ENCODE peak calls at places on chromosome 13, in eight cellular contexts. One of them, this sample, is unnamed.

GRCh38 chr13:39970177-39970846 is 314.9 kb downstream of the COG6 start:
- DNase-seq in cardiac muscle cell: no peak
- DNase-seq in WERI-Rb-1: no peak
- DNase-seq in uterus: no peak
- DNase-seq in tibial nerve: no peak
- DNase-seq in stomach: no peak
- DNase-seq in ovary: no peak
- DNase-seq in Peyer's patch: no peak
- DNase-seq in this sample: no peak

GRCh38 chr13:102901615-102902305 is 55.9 kb downstream of the ERCC5 start:
- DNase-seq in tibial nerve: no peak
- DNase-seq in stomach: no peak
- DNase-seq in WERI-Rb-1: no peak
- DNase-seq in uterus: no peak
- DNase-seq in cardiac muscle cell: no peak
- DNase-seq in ovary: no peak
- DNase-seq in Peyer's patch: no peak
- DNase-seq in this sample: no peak

GRCh38 chr13:79128158-79128557 is 277.9 kb downstream of the RBM26 start:
- DNase-seq in cardiac muscle cell: no peak
- DNase-seq in tibial nerve: no peak
- DNase-seq in ovary: no peak
- DNase-seq in stomach: no peak
- DNase-seq in Peyer's patch: no peak
- DNase-seq in WERI-Rb-1: no peak
- DNase-seq in uterus: no peak
- DNase-seq in this sample: peak

GRCh38 chr13:91740811-91741210 is 342.4 kb downstream of the GPC5 start:
- DNase-seq in cardiac muscle cell: no peak
- DNase-seq in stomach: no peak
- DNase-seq in tibial nerve: no peak
- DNase-seq in ovary: no peak
- DNase-seq in Peyer's patch: no peak
- DNase-seq in WERI-Rb-1: no peak
- DNase-seq in uterus: no peak
- DNase-seq in this sample: no peak

GRCh38 chr13:89966524-89966923 is 1381.0 kb upstream of the MIR17HG start:
- DNase-seq in ovary: no peak
- DNase-seq in uterus: no peak
- DNase-seq in tibial nerve: no peak
- DNase-seq in WERI-Rb-1: no peak
- DNase-seq in stomach: no peak
- DNase-seq in cardiac muscle cell: no peak
- DNase-seq in Peyer's patch: no peak
- DNase-seq in this sample: no peak

GRCh38 chr13:100330662-100331061 is 241.8 kb downstream of the PCCA start:
- DNase-seq in uterus: no peak
- DNase-seq in tibial nerve: no peak
- DNase-seq in WERI-Rb-1: no peak
- DNase-seq in ovary: no peak
- DNase-seq in cardiac muscle cell: no peak
- DNase-seq in stomach: no peak
- DNase-seq in Peyer's patch: no peak
- DNase-seq in this sample: peak

GRCh38 chr13:75468098-75468497 is 13.9 kb downstream of the TBC1D4 start:
- DNase-seq in ovary: no peak
- DNase-seq in uterus: no peak
- DNase-seq in Peyer's patch: no peak
- DNase-seq in cardiac muscle cell: no peak
- DNase-seq in WERI-Rb-1: no peak
- DNase-seq in stomach: no peak
- DNase-seq in tibial nerve: no peak
- DNase-seq in this sample: peak

GRCh38 chr13:110914293-110915056 is 394 bp downstream of the ANKRD10 start:
- DNase-seq in uterus: peak
- DNase-seq in Peyer's patch: peak
- DNase-seq in cardiac muscle cell: peak
- DNase-seq in tibial nerve: peak
- DNase-seq in ovary: peak
- DNase-seq in stomach: peak
- DNase-seq in WERI-Rb-1: peak
- DNase-seq in this sample: peak

GRCh38 chr13:50543767-50544166 is 299.7 kb downstream of the DLEU7 start:
- DNase-seq in tibial nerve: no peak
- DNase-seq in ovary: no peak
- DNase-seq in uterus: no peak
- DNase-seq in cardiac muscle cell: no peak
- DNase-seq in stomach: no peak
- DNase-seq in WERI-Rb-1: no peak
- DNase-seq in Peyer's patch: no peak
- DNase-seq in this sample: peak

GRCh38 chr13:40053401-40053800 is 397.9 kb downstream of the COG6 start:
- DNase-seq in ovary: no peak
- DNase-seq in tibial nerve: no peak
- DNase-seq in cardiac muscle cell: no peak
- DNase-seq in WERI-Rb-1: no peak
- DNase-seq in Peyer's patch: no peak
- DNase-seq in stomach: no peak
- DNase-seq in uterus: no peak
- DNase-seq in this sample: no peak

GRCh38 chr13:28685892-28686291 is 27.0 kb downstream of the POMP start:
- DNase-seq in tibial nerve: no peak
- DNase-seq in stomach: no peak
- DNase-seq in Peyer's patch: no peak
- DNase-seq in ovary: no peak
- DNase-seq in cardiac muscle cell: no peak
- DNase-seq in WERI-Rb-1: no peak
- DNase-seq in uterus: no peak
- DNase-seq in this sample: no peak

GRCh38 chr13:39485314-39485700 is 117.7 kb downstream of the LHFPL6 start:
- DNase-seq in uterus: no peak
- DNase-seq in stomach: no peak
- DNase-seq in cardiac muscle cell: no peak
- DNase-seq in tibial nerve: no peak
- DNase-seq in WERI-Rb-1: no peak
- DNase-seq in Peyer's patch: no peak
- DNase-seq in ovary: no peak
- DNase-seq in this sample: peak

GRCh38 chr13:104594801-104595200 is 1528.6 kb upstream of the SLC10A2 start:
- DNase-seq in Peyer's patch: no peak
- DNase-seq in stomach: no peak
- DNase-seq in uterus: no peak
- DNase-seq in ovary: no peak
- DNase-seq in tibial nerve: no peak
- DNase-seq in WERI-Rb-1: no peak
- DNase-seq in cardiac muscle cell: no peak
- DNase-seq in this sample: no peak

GRCh38 chr13:19713186-19713965 is 69.4 kb downstream of the PSPC1 start:
- DNase-seq in Peyer's patch: no peak
- DNase-seq in ovary: no peak
- DNase-seq in cardiac muscle cell: peak
- DNase-seq in tibial nerve: no peak
- DNase-seq in WERI-Rb-1: no peak
- DNase-seq in stomach: no peak
- DNase-seq in uterus: no peak
- DNase-seq in this sample: peak

GRCh38 chr13:96835591-96835990 is 158.7 kb downstream of the OXGR1 start:
- DNase-seq in tibial nerve: no peak
- DNase-seq in ovary: no peak
- DNase-seq in WERI-Rb-1: no peak
- DNase-seq in uterus: no peak
- DNase-seq in stomach: no peak
- DNase-seq in Peyer's patch: no peak
- DNase-seq in cardiac muscle cell: no peak
- DNase-seq in this sample: no peak

DNA sequence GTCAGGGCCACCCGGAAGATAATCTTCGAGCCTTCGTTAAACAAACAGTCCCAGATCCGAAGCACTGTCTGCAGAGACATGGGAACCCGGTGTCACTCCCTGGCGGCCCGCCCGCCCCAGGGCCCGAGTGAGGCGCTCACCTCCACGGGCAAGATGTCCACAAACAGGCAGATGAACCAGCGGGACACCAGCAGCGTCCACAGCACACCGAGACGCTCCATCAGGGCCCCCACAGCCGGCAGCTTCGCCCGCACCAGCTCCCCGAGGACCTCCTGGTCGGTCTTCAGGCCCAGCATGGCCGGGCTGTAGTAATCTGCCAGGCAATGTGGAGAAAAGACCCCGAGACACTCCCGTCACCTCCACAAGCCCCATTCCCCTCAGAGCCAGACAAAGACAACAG is 28.7 kb downstream of the LAMP1 start:
- DNase-seq in tibial nerve: no peak
- DNase-seq in Peyer's patch: no peak
- DNase-seq in ovary: no peak
- DNase-seq in stomach: no peak
- DNase-seq in cardiac muscle cell: no peak
- DNase-seq in uterus: no peak
- DNase-seq in WERI-Rb-1: no peak
- DNase-seq in this sample: no peak
- H3K4me3 ChIP-seq in tibial nerve: no peak
- H3K4me3 ChIP-seq in Peyer's patch: no peak
- H3K4me3 ChIP-seq in ovary: no peak
- H3K4me3 ChIP-seq in stomach: no peak
- H3K4me3 ChIP-seq in cardiac muscle cell: no peak
- H3K4me3 ChIP-seq in uterus: no peak
- H3K4me3 ChIP-seq in WERI-Rb-1: no peak
- H3K4me3 ChIP-seq in this sample: no peak

DNA sequence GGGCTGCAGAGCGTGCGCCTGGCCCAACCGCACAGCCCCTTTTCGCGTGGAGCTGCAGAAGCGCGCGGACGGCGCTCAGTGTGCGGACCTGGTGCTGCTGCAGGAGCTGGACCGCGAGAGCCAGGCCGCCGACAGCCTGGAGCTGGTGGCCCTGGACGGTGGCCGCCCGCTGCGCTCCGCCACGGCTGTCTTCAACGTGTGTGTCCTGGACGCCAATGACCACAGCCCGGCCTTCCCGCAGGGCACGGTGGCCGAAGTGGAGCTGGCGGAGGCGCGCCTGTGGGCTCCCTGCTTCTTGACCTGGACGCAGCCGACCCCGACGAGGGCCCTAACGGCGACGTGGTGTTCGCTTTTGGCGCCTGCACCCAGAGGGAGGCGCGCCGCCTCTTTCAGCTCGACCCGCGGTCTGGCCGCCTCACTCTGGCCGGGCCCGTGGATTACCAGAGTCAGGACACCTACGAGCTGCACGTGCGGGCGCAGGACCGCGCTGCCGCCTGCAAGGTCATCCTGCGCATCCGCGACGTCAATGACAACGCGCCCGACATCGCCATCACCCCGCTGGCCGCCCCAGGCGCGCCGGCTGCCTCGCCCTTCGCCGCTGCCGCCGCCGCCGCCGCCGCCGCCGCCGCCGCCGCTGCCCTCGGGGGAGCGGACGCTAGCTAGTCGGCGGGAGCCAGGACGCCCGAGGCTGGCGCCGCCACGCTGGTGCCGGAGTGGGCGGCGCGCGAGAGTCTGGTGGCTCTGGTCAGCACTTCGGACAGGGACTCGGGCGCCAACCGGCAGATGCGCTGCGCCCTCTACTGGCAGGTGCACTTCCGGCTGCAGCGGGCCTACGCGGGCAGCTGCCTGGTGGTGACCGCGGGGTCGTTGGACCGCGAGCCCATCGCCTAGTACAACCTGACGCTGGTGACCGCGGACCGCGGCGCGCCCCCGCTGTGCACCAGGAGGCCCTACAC is 172.2 kb downstream of the OLFM4 start:
- DNase-seq in WERI-Rb-1: no peak
- DNase-seq in Peyer's patch: peak
- DNase-seq in tibial nerve: no peak
- DNase-seq in stomach: peak
- DNase-seq in uterus: no peak
- DNase-seq in cardiac muscle cell: peak
- DNase-seq in ovary: no peak
- DNase-seq in this sample: peak
- TF ChIP-seq CTCF in WERI-Rb-1: peak
- TF ChIP-seq CTCF in Peyer's patch: peak
- TF ChIP-seq CTCF in tibial nerve: peak
- TF ChIP-seq CTCF in stomach: no peak
- TF ChIP-seq CTCF in uterus: peak
- TF ChIP-seq CTCF in cardiac muscle cell: peak
- TF ChIP-seq CTCF in ovary: no peak
- TF ChIP-seq CTCF in this sample: peak

GRCh38 chr13:41460930-41461329 is 3.6 kb downstream of the RGCC start:
- DNase-seq in stomach: no peak
- DNase-seq in uterus: no peak
- DNase-seq in tibial nerve: no peak
- DNase-seq in ovary: no peak
- DNase-seq in Peyer's patch: no peak
- DNase-seq in WERI-Rb-1: no peak
- DNase-seq in cardiac muscle cell: no peak
- DNase-seq in this sample: no peak
- H3K4me3 ChIP-seq in stomach: peak
- H3K4me3 ChIP-seq in uterus: no peak
- H3K4me3 ChIP-seq in tibial nerve: peak
- H3K4me3 ChIP-seq in ovary: no peak
- H3K4me3 ChIP-seq in Peyer's patch: no peak
- H3K4me3 ChIP-seq in WERI-Rb-1: no peak
- H3K4me3 ChIP-seq in cardiac muscle cell: no peak
- H3K4me3 ChIP-seq in this sample: no peak

DNA sequence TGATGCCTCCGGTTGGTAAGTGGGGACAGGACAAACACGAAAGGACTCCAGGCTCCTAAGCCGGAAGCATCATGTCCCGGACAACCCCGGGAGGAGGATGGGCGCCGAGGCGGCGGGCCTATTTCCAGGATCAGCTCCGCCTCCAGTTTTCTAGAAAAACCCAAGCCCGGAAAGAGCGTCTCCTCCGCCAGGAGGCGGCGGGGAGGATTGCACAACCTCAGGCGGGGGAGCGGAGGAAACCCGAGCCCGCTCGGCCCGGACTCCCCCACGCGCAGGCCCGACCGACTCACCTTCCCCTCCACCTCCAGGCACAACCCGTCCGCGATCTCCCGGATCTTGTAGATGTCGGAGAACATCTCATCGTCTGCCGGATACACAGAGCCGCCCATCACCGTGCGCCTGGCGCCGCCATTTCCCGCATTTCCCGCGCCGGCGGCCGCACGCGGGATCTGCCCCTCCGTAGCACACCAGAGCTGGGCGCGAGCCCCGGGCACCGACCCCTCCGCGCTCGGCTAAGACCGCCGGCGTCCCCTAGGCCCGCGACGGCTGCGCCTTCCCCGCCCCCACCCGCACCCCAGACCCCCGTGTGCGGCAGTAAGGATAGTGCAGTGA is 455 bp downstream of the TPT1 start:
- DNase-seq in ovary: peak
- DNase-seq in tibial nerve: peak
- DNase-seq in cardiac muscle cell: peak
- DNase-seq in stomach: peak
- DNase-seq in Peyer's patch: peak
- DNase-seq in WERI-Rb-1: peak
- DNase-seq in uterus: peak
- DNase-seq in this sample: peak
- TF ChIP-seq CTCF in ovary: peak
- TF ChIP-seq CTCF in tibial nerve: peak
- TF ChIP-seq CTCF in cardiac muscle cell: peak
- TF ChIP-seq CTCF in stomach: no peak
- TF ChIP-seq CTCF in Peyer's patch: peak
- TF ChIP-seq CTCF in WERI-Rb-1: peak
- TF ChIP-seq CTCF in uterus: peak
- TF ChIP-seq CTCF in this sample: peak

GRCh38 chr13:99228737-99229691 is 28.4 kb downstream of the UBAC2 start:
- DNase-seq in ovary: no peak
- DNase-seq in WERI-Rb-1: no peak
- DNase-seq in tibial nerve: no peak
- DNase-seq in uterus: no peak
- DNase-seq in stomach: no peak
- DNase-seq in cardiac muscle cell: no peak
- DNase-seq in Peyer's patch: no peak
- DNase-seq in this sample: peak
- H3K4me3 ChIP-seq in ovary: no peak
- H3K4me3 ChIP-seq in WERI-Rb-1: no peak
- H3K4me3 ChIP-seq in tibial nerve: no peak
- H3K4me3 ChIP-seq in uterus: no peak
- H3K4me3 ChIP-seq in stomach: no peak
- H3K4me3 ChIP-seq in cardiac muscle cell: no peak
- H3K4me3 ChIP-seq in Peyer's patch: no peak
- H3K4me3 ChIP-seq in this sample: no peak